ENCODE peak calls at places on chromosomes 13 and 19, in ten cellular contexts. J, M, V, G, C, B, W, S, E and P are unnamed samples.

GRCh38 chr13:21034602-21035190 is 26.7 kb downstream of the LATS2 start:
- DNase-seq in M (peak; percentile 32), C (no peak), S (peak; percentile 66), G (peak; percentile 43), V (no peak), B (no peak), E (no peak), J (no peak), W (no peak), P (no peak)

GRCh38 chr19:50332264-50333038 is 3.3 kb upstream of the KCNC3 start:
- DNase-seq in W (no peak), C (no peak), M (peak; percentile 43), J (no peak), V (no peak), S (no peak), E (no peak), G (no peak), B (no peak), P (no peak)

GRCh38 chr13:39765801-39766463 is 110.5 kb downstream of the COG6 start:
- DNase-seq in E (peak; percentile 37), W (no peak), J (peak; percentile 51), S (peak; percentile 40), G (no peak), M (peak; percentile 9), C (peak; percentile 69), V (no peak), B (peak; percentile 35), P (peak; percentile 15)

GRCh38 chr13:97695684-97696083 is 257.8 kb upstream of the IPO5 start:
- DNase-seq in J (no peak), E (no peak), S (no peak), M (no peak), G (no peak), V (no peak), C (no peak), W (no peak), B (no peak), P (peak; percentile 40)

GRCh38 chr13:113401452-113402415 is 37.8 kb upstream of the GRTP1 start:
- DNase-seq in B (no peak), S (no peak), V (no peak), M (no peak), J (no peak), E (no peak), W (no peak), C (no peak), G (no peak), P (no peak)

GRCh38 chr13:106587787-106588186 is 19.9 kb upstream of the ARGLU1 start:
- DNase-seq in V (no peak), M (no peak), E (no peak), C (no peak), S (no peak), G (no peak), J (no peak), W (no peak), B (no peak), P (no peak)

GRCh38 chr13:27821566-27821965 is 29.3 kb downstream of the GSX1 start:
- DNase-seq in C (no peak), M (no peak), W (no peak), E (no peak), S (no peak), B (no peak), G (peak; percentile 7), J (no peak), V (no peak), P (no peak)

GRCh38 chr13:50699874-50700663 is 143.4 kb downstream of the DLEU7 start:
- DNase-seq in E (no peak), J (no peak), W (no peak), V (no peak), B (no peak), G (peak; percentile 29), M (no peak), S (no peak), C (no peak), P (no peak)

GRCh38 chr13:32174366-32174765 is 140.8 kb downstream of the ZAR1L start:
- DNase-seq in B (no peak), V (no peak), M (no peak), G (no peak), S (no peak), E (no peak), C (no peak), W (no peak), J (no peak), P (no peak)

GRCh38 chr19:40783711-40784110 is 5.7 kb downstream of the RAB4B start:
- DNase-seq in C (no peak), B (no peak), W (no peak), V (no peak), M (no peak), E (no peak), S (no peak), G (no peak), J (no peak), P (no peak)

GRCh38 chr13:36680918-36681317 is 7.1 kb downstream of the SERTM1 start:
- DNase-seq in S (no peak), E (no peak), J (no peak), W (no peak), V (no peak), G (peak; percentile 80), B (no peak), M (no peak), C (no peak), P (no peak)

GRCh38 chr13:48873598-48873997 is 102.1 kb upstream of the FNDC3A start:
- DNase-seq in V (no peak), M (no peak), E (no peak), B (peak; percentile 92), W (no peak), S (peak; percentile 18), J (no peak), C (no peak), G (peak; percentile 15), P (no peak)

GRCh38 chr13:67916650-67917049 is 686.5 kb upstream of the PCDH9 start:
- DNase-seq in G (no peak), M (no peak), J (no peak), S (no peak), B (no peak), C (no peak), E (no peak), W (no peak), V (no peak), P (no peak)

GRCh38 chr13:45490068-45490467 is 25.3 kb downstream of the COG3 start:
- DNase-seq in J (no peak), E (no peak), V (no peak), M (no peak), C (no peak), G (no peak), B (peak; percentile 34), W (no peak), S (no peak), P (no peak)

GRCh38 chr13:44301639-44302015 is 72.0 kb upstream of the SERP2 start:
- DNase-seq in V (no peak), S (no peak), C (no peak), J (no peak), G (no peak), B (no peak), E (no peak), M (no peak), W (no peak), P (no peak)

GRCh38 chr19:15112385-15112784 is 5.2 kb downstream of the SYDE1 start:
- DNase-seq in G (no peak), J (no peak), C (no peak), E (no peak), V (no peak), M (no peak), S (no peak), W (no peak), B (peak; percentile 30), P (no peak)

GRCh38 chr13:106052200-106052767 is 483.2 kb downstream of the EFNB2 start:
- DNase-seq in M (no peak), C (no peak), S (no peak), G (no peak), V (no peak), B (no peak), W (no peak), J (peak; percentile 27), E (no peak), P (no peak)

GRCh38 chr19:16588089-16588823 is 16.0 kb upstream of the SLC35E1 start:
- DNase-seq in J (no peak), W (no peak), S (peak; percentile 49), B (no peak), C (no peak), M (no peak), V (no peak), E (no peak), G (peak; percentile 42), P (peak; percentile 64)

GRCh38 chr19:33186835-33187540 is 7.1 kb upstream of the LRP3 start:
- DNase-seq in W (no peak), E (no peak), S (no peak), J (no peak), M (peak; percentile 26), V (no peak), B (no peak), C (no peak), G (no peak), P (no peak)

GRCh38 chr19:19459707-19460251 is 54.3 kb downstream of the GATAD2A start:
- DNase-seq in J (no peak), S (peak; percentile 58), B (peak; percentile 89), G (peak; percentile 50), W (peak; percentile 44), V (peak; percentile 29), E (peak; percentile 49), C (peak; percentile 66), M (no peak), P (no peak)

GRCh38 chr19:53664152-53664551 is 32.4 kb downstream of the DPRX start:
- DNase-seq in W (no peak), V (no peak), C (no peak), G (no peak), S (no peak), M (no peak), B (no peak), E (no peak), J (no peak), P (no peak)

GRCh38 chr13:104779311-104779710 is 1713.1 kb upstream of the SLC10A2 start:
- DNase-seq in E (no peak), M (peak; percentile 8), S (peak; percentile 6), B (peak; percentile 24), J (peak; percentile 20), G (no peak), V (no peak), C (no peak), W (no peak), P (no peak)

GRCh38 chr13:32408999-32409313 is 19.0 kb downstream of the N4BP2L1 start:
- DNase-seq in J (no peak), B (no peak), C (no peak), M (no peak), W (no peak), V (no peak), G (no peak), E (no peak), S (no peak), P (no peak)

GRCh38 chr13:77358001-77358400 is 31.1 kb upstream of the MYCBP2 start:
- DNase-seq in V (no peak), W (no peak), G (no peak), M (no peak), E (no peak), S (no peak), B (no peak), C (no peak), J (no peak), P (no peak)